ENCODE peak calls at places on chromosomes 6 and 20, in ten cellular contexts. E, G, D, C, T, P, L, J, R and Z are unnamed samples.

GRCh38 chr20:50541606-50542041 is 31.4 kb downstream of the PTPN1 start:
- DNase-seq in E (no peak), G (no peak), D (no peak), C (no peak), T (no peak), P (peak), L (no peak), J (no peak), R (no peak), Z (no peak)

GRCh38 chr20:39645130-39645529 is 683.0 kb downstream of the DHX35 start:
- DNase-seq in E (no peak), G (no peak), D (no peak), C (peak), T (no peak), P (no peak), L (no peak), J (no peak), R (no peak), Z (no peak)

GRCh38 chr6:11043552-11043960 is 549 bp downstream of the ELOVL2 start:
- DNase-seq in E (no peak), G (no peak), D (no peak), C (no peak), T (no peak), P (no peak), L (no peak), J (peak), R (no peak), Z (peak)

GRCh38 chr6:151044465-151045441 is 179.3 kb downstream of the MTHFD1L start:
- DNase-seq in E (no peak), G (no peak), D (no peak), C (peak), T (peak), P (no peak), L (peak), J (no peak), R (peak), Z (no peak)

GRCh38 chr6:13044390-13044789 is 283.9 kb downstream of the TBC1D7 start:
- DNase-seq in E (no peak), G (no peak), D (no peak), C (no peak), T (no peak), P (no peak), L (peak), J (no peak), R (peak), Z (no peak)

GRCh38 chr6:103273048-103273447 is 1586.7 kb downstream of the HACE1 start:
- DNase-seq in E (no peak), G (no peak), D (no peak), C (peak), T (no peak), P (no peak), L (no peak), J (no peak), R (no peak), Z (peak)

GRCh38 chr6:10382728-10383127 is 32.1 kb downstream of the TFAP2A start:
- DNase-seq in E (no peak), G (no peak), D (no peak), C (no peak), T (no peak), P (no peak), L (no peak), J (no peak), R (no peak), Z (no peak)

GRCh38 chr20:50510706-50511401 is 671 bp downstream of the PTPN1 start:
- DNase-seq in E (no peak), G (no peak), D (no peak), C (peak), T (no peak), P (no peak), L (peak), J (no peak), R (no peak), Z (no peak)

GRCh38 chr6:22826961-22827360 is 257.6 kb downstream of the HDGFL1 start:
- DNase-seq in E (no peak), G (no peak), D (no peak), C (no peak), T (no peak), P (no peak), L (no peak), J (no peak), R (no peak), Z (no peak)

GRCh38 chr20:9332783-9333482 is 181.5 kb upstream of the LAMP5 start:
- DNase-seq in E (no peak), G (no peak), D (no peak), C (peak), T (no peak), P (no peak), L (no peak), J (no peak), R (no peak), Z (no peak)

GRCh38 chr6:19128701-19129100 is 708.5 kb upstream of the ID4 start:
- DNase-seq in E (no peak), G (no peak), D (no peak), C (no peak), T (no peak), P (no peak), L (no peak), J (no peak), R (no peak), Z (no peak)

GRCh38 chr6:136614350-136614749 is 64.1 kb upstream of the MAP7 start:
- DNase-seq in E (no peak), G (no peak), D (no peak), C (no peak), T (no peak), P (no peak), L (no peak), J (no peak), R (no peak), Z (no peak)

GRCh38 chr6:136405410-136406029 is 115.9 kb upstream of the BCLAF1 start:
- DNase-seq in E (no peak), G (no peak), D (no peak), C (no peak), T (no peak), P (no peak), L (no peak), J (no peak), R (peak), Z (no peak)